ENCODE peak calls at places on chromosomes 4 and X, in eight cellular contexts. N is CD8-positive, alpha-beta T cell; E is stomach; P is fibroblast of lung; B is Karpas-422; Q is breast epithelium; T is naive thymus-derived CD4-positive, alpha-beta T cell; G is lung. L is an unnamed sample. For H3K4me1, the result is how much of the 10 kb centered on the place peaks cover.

GRCh38 chr4:7863911-7864681 is 75.6 kb downstream of the AFAP1 start:
- DNase-seq in T (peak), E (no peak), G (no peak), Q (no peak), N (no peak), B (peak), P (peak), L (no peak)

GRCh38 chrX:129637217-129638109 is 17.3 kb downstream of the APLN start:
- DNase-seq in P (peak), T (peak), E (peak), Q (peak), B (peak), N (peak), G (peak), L (peak)

GRCh38 chrX:153537526-153538295 is 20.3 kb downstream of the ATP2B3 start:
- DNase-seq in T (no peak), E (no peak), G (no peak), Q (no peak), P (no peak), N (no peak), B (no peak), L (no peak)

GRCh38 chrX:134004038-134004437 is 18.6 kb upstream of the GPC3 start:
- DNase-seq in G (no peak), N (no peak), P (peak), T (no peak), B (no peak), Q (no peak), E (no peak), L (no peak)

GRCh38 chrX:153995504-153995903 is 22.9 kb downstream of the TMEM187 start:
- DNase-seq in T (no peak), B (no peak), Q (no peak), G (no peak), N (no peak), E (no peak), P (no peak), L (no peak)

GRCh38 chr4:107519057-107519456 is 201.0 kb downstream of the PAPSS1 start:
- DNase-seq in P (peak), E (peak), Q (no peak), T (no peak), B (peak), G (no peak), N (no peak), L (no peak)

GRCh38 chrX:49710744-49711319 is 15.0 kb upstream of the PAGE1 start:
- DNase-seq in T (no peak), N (no peak), G (no peak), P (no peak), E (no peak), Q (no peak), B (no peak), L (no peak)

GRCh38 chr4:114926508-114926907 is 186.9 kb downstream of the NDST4 start:
- DNase-seq in T (no peak), Q (no peak), P (no peak), E (no peak), B (no peak), N (no peak), G (no peak), L (no peak)

GRCh38 chr4:122814426-122814825 is 12.2 kb upstream of the FGF2 start:
- DNase-seq in G (no peak), N (no peak), E (no peak), B (no peak), P (no peak), Q (no peak), T (no peak), L (no peak)

GRCh38 chr4:572594-572993 is 3.5 kb downstream of the TMEM271 start:
- DNase-seq in G (no peak), T (no peak), E (no peak), P (no peak), Q (no peak), N (no peak), B (no peak), L (no peak)

GRCh38 chrX:101429934-101430333 is 21.9 kb downstream of the HNRNPH2 start:
- DNase-seq in N (no peak), P (peak), B (no peak), G (no peak), E (no peak), T (no peak), Q (no peak), L (no peak)

GRCh38 chr4:79743014-79743413 is 330.0 kb downstream of the ANTXR2 start:
- DNase-seq in P (no peak), Q (no peak), N (no peak), E (no peak), G (no peak), B (no peak), T (no peak), L (no peak)

GRCh38 chr4:121669163-121669550 is 27.6 kb downstream of the ANXA5 start:
- DNase-seq in E (no peak), B (no peak), T (no peak), P (peak), N (no peak), Q (no peak), G (no peak), L (no peak)

GRCh38 chr4:55661398-55662056 is 25.4 kb upstream of the NMU start:
- DNase-seq in N (no peak), Q (no peak), E (no peak), T (no peak), P (no peak), B (no peak), G (peak), L (no peak)

GRCh38 chr4:24794916-24795665 is at the start of gene SOD3:
- DNase-seq in B (no peak), P (peak), Q (no peak), G (peak), E (peak), N (no peak), T (no peak), L (no peak)

GRCh38 chr4:139582044-139582443 is 26.0 kb upstream of the SETD7 start:
- DNase-seq in P (peak), N (no peak), G (no peak), B (peak), Q (no peak), T (no peak), E (no peak), L (no peak)

GRCh38 chrX:129686422-129686948 is 31.7 kb upstream of the APLN start:
- DNase-seq in E (no peak), G (no peak), T (no peak), N (no peak), Q (no peak), P (peak), B (no peak), L (no peak)

GRCh38 chrX:4268676-4269075 is 555.2 kb upstream of the PRKX start:
- DNase-seq in T (no peak), P (no peak), N (no peak), G (no peak), E (no peak), Q (no peak), B (no peak), L (no peak)

GRCh38 chrX:48938721-48939416 is 18.5 kb downstream of the OTUD5 start:
- DNase-seq in N (peak), T (peak), E (no peak), P (no peak), G (no peak), Q (no peak), B (no peak), L (peak)

GRCh38 chr4:3387154-3387942 is 54.4 kb upstream of the HGFAC start:
- DNase-seq in T (no peak), E (no peak), N (no peak), P (no peak), B (peak), Q (no peak), G (no peak), L (no peak)

DNA sequence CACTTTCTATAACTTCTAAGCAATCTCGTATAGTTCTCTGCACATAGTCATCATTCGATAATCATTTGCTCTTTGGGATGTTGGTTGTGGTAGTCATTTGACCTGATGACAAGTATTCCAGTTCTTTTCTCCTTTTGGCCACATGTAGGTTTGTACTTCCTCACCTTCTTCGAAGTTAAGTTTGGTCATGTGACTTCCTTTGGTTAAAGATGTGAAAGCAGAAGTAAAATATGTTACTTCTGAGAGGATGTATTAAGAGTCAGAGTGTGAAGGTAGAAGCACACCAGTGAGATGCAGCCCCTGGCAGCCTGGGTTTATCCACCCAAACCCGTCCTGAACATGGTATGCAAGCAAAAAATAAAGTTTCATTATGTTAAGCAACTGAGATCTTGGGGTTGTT is 48.9 kb upstream of the ZNF518B start:
- DNase-seq in T (no peak), Q (no peak), E (no peak), N (no peak), P (no peak), G (no peak), B (peak), L (no peak)
- H3K4me1 ChIP-seq in T (under half), Q (under half), E (under half), N (under half), P (under half), G (under half), B (under half), L (under half)

GRCh38 chr4:76211769-76212168 is 1.9 kb downstream of the SCARB2 start:
- DNase-seq in P (no peak), G (no peak), T (no peak), B (no peak), E (no peak), N (no peak), Q (no peak), L (no peak)
- H3K4me1 ChIP-seq in P (under half), G (under half), T (under half), B (under half), E (half or more), N (under half), Q (under half), L (under half)

DNA sequence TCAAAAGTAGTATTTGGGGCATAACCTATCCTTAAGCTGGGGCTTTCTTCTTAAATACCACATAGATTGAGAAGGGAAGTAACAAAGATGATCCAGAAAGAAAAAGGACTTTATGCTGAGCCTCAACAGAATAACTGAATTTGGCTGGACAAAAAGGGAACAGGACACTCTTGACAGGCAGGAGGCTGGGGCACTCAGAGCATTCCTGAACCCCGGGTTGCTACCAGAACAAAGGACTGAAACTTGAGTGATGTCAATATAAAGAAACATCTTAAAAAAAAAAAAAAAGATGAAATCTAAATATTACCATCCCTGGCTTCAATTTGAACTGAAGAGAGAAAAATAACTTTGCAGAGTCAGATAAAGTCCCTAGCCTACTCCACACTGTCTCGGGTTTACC is 23.9 kb downstream of the RELL1 start:
- DNase-seq in T (no peak), P (no peak), G (no peak), Q (no peak), E (no peak), B (no peak), N (no peak), L (no peak)
- H3K4me1 ChIP-seq in T (under half), P (under half), G (half or more), Q (under half), E (half or more), B (under half), N (under half), L (under half)

GRCh38 chr4:81632581-81633247 is 161.0 kb upstream of the RASGEF1B start:
- DNase-seq in N (no peak), T (no peak), G (no peak), P (no peak), Q (no peak), E (no peak), B (no peak), L (no peak)
- H3K4me1 ChIP-seq in N (under half), T (under half), G (under half), P (under half), Q (under half), E (under half), B (under half), L (under half)

DNA sequence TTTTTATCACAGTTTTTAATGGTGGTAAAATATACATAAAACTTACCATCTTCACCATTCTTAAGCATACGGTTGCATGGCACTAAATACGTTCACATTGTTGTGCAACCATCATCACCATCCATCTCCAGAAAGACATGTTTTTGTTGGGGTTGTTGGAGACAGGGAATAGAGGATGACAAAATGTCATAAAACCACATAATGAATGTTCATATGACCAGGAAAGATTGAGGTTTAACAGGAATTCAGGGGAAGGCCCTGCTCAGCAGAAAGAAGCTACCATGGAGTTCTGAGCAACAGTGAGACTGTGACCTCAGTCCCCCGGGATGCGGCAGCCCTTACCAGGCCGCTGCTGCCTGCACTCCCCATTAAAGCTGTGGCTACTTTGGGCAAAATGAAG is 63.9 kb upstream of the TRIM2 start:
- DNase-seq in N (no peak), B (no peak), Q (no peak), G (no peak), T (no peak), P (no peak), E (no peak), L (no peak)
- H3K4me1 ChIP-seq in N (under half), B (under half), Q (under half), G (under half), T (under half), P (under half), E (under half), L (under half)

GRCh38 chr4:173212379-173212778 is 43.8 kb downstream of the GALNT7 start:
- DNase-seq in G (no peak), N (no peak), P (no peak), Q (no peak), E (no peak), T (no peak), B (no peak), L (no peak)
- H3K4me1 ChIP-seq in G (under half), N (under half), P (under half), Q (under half), E (under half), T (under half), B (under half), L (under half)

GRCh38 chr4:5752803-5753184 is 41.8 kb downstream of the EVC start:
- DNase-seq in P (no peak), T (no peak), G (no peak), E (no peak), N (no peak), Q (no peak), B (no peak), L (no peak)

GRCh38 chr4:5750052-5750950 is 39.3 kb downstream of the EVC start:
- DNase-seq in E (no peak), T (no peak), N (no peak), G (no peak), Q (no peak), B (no peak), P (peak), L (no peak)

GRCh38 chr4:5751918-5752802 is 41.2 kb downstream of the EVC start:
- DNase-seq in P (peak), B (no peak), T (no peak), Q (no peak), G (no peak), N (no peak), E (no peak), L (no peak)

GRCh38 chr4:5749568-5749967 is 38.6 kb downstream of the EVC start:
- DNase-seq in B (no peak), Q (no peak), E (no peak), G (no peak), N (no peak), T (no peak), P (no peak), L (no peak)

GRCh38 chr4:5751073-5751917 is 40.3 kb downstream of the EVC start:
- DNase-seq in P (peak), G (no peak), N (no peak), T (no peak), Q (no peak), E (no peak), B (no peak), L (no peak)
- H3K4me1 ChIP-seq in P (under half), G (under half), N (under half), T (under half), Q (under half), E (under half), B (under half), L (under half)

GRCh38 chr4:1872918-1873269 is 1.7 kb downstream of the NSD2 start:
- DNase-seq in N (no peak), T (no peak), Q (no peak), P (peak), E (no peak), B (no peak), G (no peak), L (no peak)

GRCh38 chr4:1873291-1873690 is 2.1 kb downstream of the NSD2 start:
- DNase-seq in Q (no peak), P (no peak), N (no peak), B (peak), T (no peak), E (no peak), G (no peak), L (no peak)

GRCh38 chr4:1871471-1872021 is 353 bp downstream of the NSD2 start:
- DNase-seq in N (no peak), G (no peak), P (no peak), B (no peak), E (no peak), Q (no peak), T (no peak), L (no peak)

GRCh38 chr4:1874207-1874606 is 3.0 kb downstream of the NSD2 start:
- DNase-seq in T (no peak), Q (no peak), B (no peak), E (no peak), N (no peak), P (no peak), G (no peak), L (no peak)

DNA sequence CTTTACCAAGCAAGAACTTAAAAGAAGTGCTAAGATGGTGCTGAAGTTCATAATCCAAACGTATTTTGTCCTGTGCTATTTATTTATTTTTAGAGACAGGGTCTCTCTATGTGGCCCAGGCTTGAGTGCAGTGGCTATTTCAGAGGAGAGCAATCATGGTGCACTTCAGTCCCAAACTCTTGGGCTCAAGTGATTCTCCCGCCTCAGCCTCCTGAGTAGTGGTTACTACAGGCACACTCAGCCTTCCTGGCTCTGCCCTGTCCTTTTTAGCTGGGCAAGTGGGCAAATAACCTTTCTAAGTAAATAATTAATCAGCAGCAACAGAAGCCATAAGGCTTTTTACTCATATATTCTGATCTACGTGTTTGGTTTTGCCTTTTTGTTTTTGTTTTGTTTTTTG is 2.6 kb downstream of the NSD2 start:
- DNase-seq in G (peak), B (no peak), E (no peak), P (no peak), T (no peak), Q (no peak), N (no peak), L (no peak)
- H3K4me1 ChIP-seq in G (under half), B (under half), E (under half), P (under half), T (under half), Q (under half), N (under half), L (under half)

DNA sequence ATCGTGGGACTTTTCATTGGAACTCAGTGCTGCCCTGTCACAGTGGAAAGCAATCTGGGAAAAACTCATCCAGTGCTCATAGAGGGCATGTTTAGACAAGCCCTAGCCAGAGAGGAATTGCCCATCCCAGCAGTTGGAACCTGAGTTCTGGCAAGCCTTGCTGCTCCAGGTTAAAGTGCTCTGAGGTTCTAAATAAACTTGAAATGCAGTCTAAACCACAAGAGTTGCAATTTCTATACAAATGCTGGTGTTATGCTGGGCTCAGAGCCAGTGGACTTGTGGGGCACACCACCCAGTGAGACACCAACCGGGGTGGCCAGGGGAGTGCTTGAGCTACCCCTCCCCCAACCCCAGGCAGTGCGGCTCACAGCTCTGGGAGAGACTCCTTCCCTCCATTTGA is 142.8 kb upstream of the PPP1R2C start:
- DNase-seq in P (peak), E (no peak), Q (no peak), G (no peak), N (no peak), B (no peak), T (no peak), L (no peak)
- H3K4me1 ChIP-seq in P (under half), E (under half), Q (under half), G (under half), N (under half), B (under half), T (under half), L (under half)

GRCh38 chrX:24168807-24169206 is 19.3 kb downstream of the ZFX start:
- DNase-seq in T (no peak), P (no peak), G (no peak), B (peak), E (no peak), N (no peak), Q (no peak), L (no peak)
- H3K4me1 ChIP-seq in T (under half), P (under half), G (under half), B (half or more), E (under half), N (under half), Q (under half), L (under half)